ENCODE peak calls at places on chromosomes 7 and 10, in six cellular contexts. S is esophagus squamous epithelium; N is glutamatergic neuron; P is stimulated activated naive CD8-positive, alpha-beta T cell treated with anti-CD3 and anti-CD28 coated beads, Interleukin-15, amount 100 ng/mL, for 72 hours; K is left kidney; W is PC-9. I is an unnamed sample.

GRCh38 chr10:114525368-114525949 is 121.2 kb upstream of the AFAP1L2 start:
- DNase-seq in S (no peak), N (no peak), P (no peak), K (peak), W (no peak), I (peak)

GRCh38 chr10:18290651-18291313 is 150.6 kb downstream of the CACNB2 start:
- DNase-seq in S (no peak), N (no peak), P (no peak), K (no peak), W (no peak), I (no peak)

GRCh38 chr7:44225566-44226395 is 25.0 kb downstream of the YKT6 start:
- DNase-seq in S (no peak), N (peak), P (no peak), K (peak), W (no peak), I (no peak)

GRCh38 chr7:102426268-102427031 is 6.9 kb upstream of the ORAI2 start:
- DNase-seq in S (no peak), N (no peak), P (peak), K (no peak), W (no peak), I (no peak)

GRCh38 chr10:95134490-95134889 is 59.5 kb upstream of the ACSM6 start:
- DNase-seq in S (no peak), N (no peak), P (no peak), K (no peak), W (no peak), I (no peak)

GRCh38 chr10:100656479-100656878 is 88.9 kb upstream of the PAX2 start:
- DNase-seq in S (no peak), N (peak), P (peak), K (peak), W (no peak), I (no peak)

GRCh38 chr7:33921216-33921938 is 16.0 kb downstream of the BMPER start:
- DNase-seq in S (no peak), N (no peak), P (no peak), K (peak), W (no peak), I (peak)

GRCh38 chr7:543790-544527 is 24.3 kb upstream of the PDGFA start:
- DNase-seq in S (no peak), N (no peak), P (no peak), K (no peak), W (peak), I (no peak)

GRCh38 chr10:60944159-60944909 is at the start of gene RHOBTB1:
- DNase-seq in S (no peak), N (peak), P (peak), K (peak), W (peak), I (peak)